ENCODE peak calls at places on chromosomes 11 and 22, in eight cellular contexts. X is adrenal gland, Z is sigmoid colon, G is A549, H is H1, N is IMR-90, R is heart left ventricle, M is suprapubic skin. V is an unnamed sample.

GRCh38 chr11:18324381-18324780 is 2.0 kb downstream of the GTF2H1 start:
- DNase-seq in X (no peak), Z (no peak), G (no peak), H (no peak), N (no peak), R (no peak), M (no peak), V (no peak)

GRCh38 chr22:47205081-47205491 is 442.6 kb downstream of the TBC1D22A start:
- DNase-seq in X (no peak), Z (peak), G (no peak), H (no peak), N (no peak), R (no peak), M (peak), V (no peak)

GRCh38 chr22:30903876-30904460 is 64.6 kb downstream of the MORC2 start:
- DNase-seq in X (no peak), Z (no peak), G (no peak), H (no peak), N (no peak), R (no peak), M (no peak), V (no peak)

GRCh38 chr11:92204731-92205130 is 19.9 kb upstream of the FAT3 start:
- DNase-seq in X (no peak), Z (peak), G (no peak), H (no peak), N (no peak), R (no peak), M (no peak), V (no peak)

GRCh38 chr22:40757071-40757470 is 62.1 kb downstream of the SLC25A17 start:
- DNase-seq in X (no peak), Z (no peak), G (no peak), H (no peak), N (peak), R (no peak), M (no peak), V (no peak)

GRCh38 chr11:3037041-3037944 is 19.9 kb downstream of the CARS1 start:
- DNase-seq in X (peak), Z (peak), G (peak), H (peak), N (peak), R (peak), M (no peak), V (peak)

GRCh38 chr11:27754035-27755017 is 54.1 kb upstream of the BDNF start:
- DNase-seq in X (peak), Z (no peak), G (no peak), H (no peak), N (peak), R (no peak), M (no peak), V (peak)

GRCh38 chr11:60334005-60334620 is 7.1 kb downstream of the MS4A6E start:
- DNase-seq in X (peak), Z (no peak), G (peak), H (peak), N (peak), R (peak), M (no peak), V (peak)

GRCh38 chr22:43200031-43200430 is 13.1 kb upstream of the TTLL12 start:
- DNase-seq in X (no peak), Z (no peak), G (no peak), H (no peak), N (no peak), R (no peak), M (no peak), V (no peak)

DNA sequence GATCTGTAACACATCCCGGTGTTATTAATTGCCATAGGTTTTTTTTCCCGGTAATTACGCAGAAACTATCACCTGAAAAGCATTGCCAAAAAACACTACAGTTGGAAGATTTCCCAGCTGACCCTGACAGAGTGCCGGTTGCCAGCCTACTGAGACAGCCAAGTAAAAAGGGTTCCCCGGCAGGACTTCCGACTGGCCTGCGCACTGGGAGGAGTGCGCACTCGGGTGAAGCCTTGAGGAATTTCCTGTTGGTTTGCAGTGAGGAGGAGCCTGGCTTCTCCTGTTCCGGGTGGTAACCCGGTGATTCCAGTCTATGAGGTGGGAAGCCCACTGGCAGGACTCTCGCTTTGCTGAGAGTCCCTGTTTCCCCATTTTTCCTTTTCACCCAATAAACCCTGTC is 52.1 kb downstream of the CNTF start:
- DNase-seq in X (peak), Z (no peak), G (no peak), H (no peak), N (no peak), R (no peak), M (no peak), V (no peak)
- TF ChIP-seq POLR2A in X (no peak), Z (no peak), G (no peak), H (no peak), N (no peak), R (no peak), M (no peak), V (no peak)

GRCh38 chr11:33736148-33736809 is at the start of gene CD59:
- DNase-seq in X (peak), Z (peak), G (peak), H (peak), N (peak), R (peak), M (peak), V (peak)
- TF ChIP-seq POLR2A in X (peak), Z (peak), G (peak), H (peak), N (peak), R (peak), M (peak), V (peak)

GRCh38 chr11:72222907-72223614 is 1.5 kb upstream of the INPPL1 start:
- DNase-seq in X (peak), Z (peak), G (peak), H (peak), N (peak), R (peak), M (peak), V (peak)
- TF ChIP-seq POLR2A in X (peak), Z (peak), G (no peak), H (no peak), N (no peak), R (peak), M (no peak), V (peak)

GRCh38 chr11:57699813-57700212 is 12.2 kb downstream of the MED19 start:
- DNase-seq in X (no peak), Z (no peak), G (no peak), H (no peak), N (no peak), R (no peak), M (no peak), V (no peak)
- TF ChIP-seq POLR2A in X (no peak), Z (no peak), G (no peak), H (no peak), N (no peak), R (no peak), M (no peak), V (no peak)

DNA sequence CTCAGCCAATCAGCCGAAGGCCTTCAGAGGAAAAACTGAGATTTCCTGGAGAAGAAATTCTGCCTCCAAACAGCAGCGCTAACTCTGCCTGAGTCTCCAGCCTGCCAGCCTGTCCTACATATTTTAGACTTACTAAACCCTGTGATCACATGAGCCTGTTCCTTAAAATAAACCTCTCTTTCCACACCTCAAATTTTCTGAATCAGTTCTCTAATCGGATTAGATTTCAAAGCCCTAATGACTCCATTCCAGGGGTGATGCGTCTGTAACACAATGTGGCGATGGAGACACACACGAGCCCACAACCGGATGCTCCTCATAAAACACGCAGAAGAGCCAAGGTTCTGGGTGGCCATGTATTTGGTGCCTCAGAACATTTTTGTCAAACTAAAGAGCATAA is 1371.2 kb downstream of the BRD1 start:
- DNase-seq in X (no peak), Z (no peak), G (no peak), H (no peak), N (no peak), R (no peak), M (no peak), V (no peak)
- TF ChIP-seq POLR2A in X (no peak), Z (no peak), G (no peak), H (no peak), N (no peak), R (no peak), M (no peak), V (no peak)

GRCh38 chr11:111978028-111978771 is 41.1 kb downstream of the DIXDC1 start:
- DNase-seq in X (peak), Z (peak), G (no peak), H (peak), N (peak), R (peak), M (no peak), V (peak)
- TF ChIP-seq POLR2A in X (peak), Z (no peak), G (no peak), H (no peak), N (no peak), R (no peak), M (no peak), V (no peak)

GRCh38 chr22:37538590-37539357 is 19.6 kb upstream of the CARD10 start:
- DNase-seq in X (peak), Z (peak), G (peak), H (peak), N (peak), R (peak), M (peak), V (peak)
- TF ChIP-seq POLR2A in X (peak), Z (no peak), G (no peak), H (no peak), N (peak), R (no peak), M (no peak), V (no peak)

GRCh38 chr11:65112551-65113360 is 1.1 kb downstream of the TM7SF2 start:
- DNase-seq in X (peak), Z (peak), G (peak), H (no peak), N (peak), R (peak), M (peak), V (no peak)
- TF ChIP-seq POLR2A in X (peak), Z (no peak), G (peak), H (no peak), N (no peak), R (no peak), M (no peak), V (no peak)